ENCODE peak calls at places on chromosome 4, in six cellular contexts. H is H9, B is IMR-90, N is mesenchymal stem cell, E is neuronal stem cell, T is H1. M is an unnamed sample.

GRCh38 chr4:54371211-54371610 is 142.1 kb downstream of the PDGFRA start:
- DNase-seq in N (peak; percentile 50), E (no peak), T (no peak), B (no peak), H (no peak), M (no peak)

GRCh38 chr4:126023946-126024345 is 709.2 kb downstream of the FAT4 start:
- DNase-seq in N (no peak), B (peak; percentile 22), T (no peak), E (no peak), H (no peak), M (no peak)

GRCh38 chr4:103400405-103400804 is 202.3 kb upstream of the CENPE start:
- DNase-seq in T (no peak), N (peak; percentile 11), E (no peak), B (no peak), H (no peak), M (peak; percentile 45)

GRCh38 chr4:156347412-156348075 is 393.9 kb upstream of the CTSO start:
- DNase-seq in H (no peak), T (no peak), E (no peak), N (peak; percentile 68), B (peak; percentile 64), M (peak; percentile 96)

GRCh38 chr4:164874791-164875190 is 2.2 kb upstream of the APELA start:
- DNase-seq in E (no peak), B (no peak), H (no peak), T (no peak), N (no peak), M (peak; percentile 62)

GRCh38 chr4:140637836-140638235 is 69.1 kb upstream of the UCP1 start:
- DNase-seq in B (no peak), N (no peak), E (no peak), H (peak; percentile 41), T (no peak), M (peak; percentile 73)

GRCh38 chr4:165325732-165326512 is 1.5 kb upstream of the MSMO1 start:
- DNase-seq in H (no peak), N (peak; percentile 76), E (no peak), T (peak; percentile 49), B (peak; percentile 93), M (peak; percentile 76)

GRCh38 chr4:111263836-111264235 is 641.0 kb upstream of the PITX2 start:
- DNase-seq in E (no peak), T (no peak), N (no peak), B (no peak), H (no peak), M (no peak)

GRCh38 chr4:4838602-4839470 is 20.6 kb upstream of the MSX1 start:
- DNase-seq in B (no peak), T (no peak), E (no peak), H (peak; percentile 17), N (no peak), M (peak; percentile 37)

GRCh38 chr4:120431180-120431579 is 364.5 kb upstream of the MAD2L1 start:
- DNase-seq in N (no peak), T (no peak), H (no peak), E (no peak), B (no peak), M (no peak)

GRCh38 chr4:25628441-25628840 is 27.2 kb upstream of the SLC34A2 start:
- DNase-seq in N (no peak), B (no peak), E (no peak), T (no peak), H (no peak), M (no peak)

GRCh38 chr4:7917669-7918068 is 22.0 kb downstream of the AFAP1 start:
- DNase-seq in B (no peak), H (no peak), E (no peak), T (no peak), N (no peak), M (peak; percentile 67)

GRCh38 chr4:28225005-28225404 is 1364.4 kb downstream of the STIM2 start:
- DNase-seq in E (peak; percentile 21), N (peak; percentile 29), H (peak; percentile 57), T (no peak), B (peak; percentile 67), M (peak; percentile 81)

GRCh38 chr4:13966241-13967195 is 339.0 kb upstream of the BOD1L1 start:
- DNase-seq in N (peak; percentile 66), B (peak; percentile 82), T (no peak), H (no peak), E (no peak), M (peak; percentile 58)

GRCh38 chr4:509374-509676 is 10.3 kb downstream of the PIGG start:
- DNase-seq in E (no peak), N (no peak), B (no peak), T (no peak), H (no peak), M (no peak)

GRCh38 chr4:101055392-101055791 is 291.9 kb downstream of the PPP3CA start:
- DNase-seq in T (no peak), H (no peak), E (no peak), N (no peak), B (no peak), M (no peak)

GRCh38 chr4:128159967-128160366 is 98.9 kb downstream of the LARP1B start:
- DNase-seq in H (no peak), B (peak; percentile 97), N (peak; percentile 91), E (no peak), T (no peak), M (no peak)

GRCh38 chr4:25457053-25457715 is 80.1 kb downstream of the ANAPC4 start:
- DNase-seq in E (no peak), H (no peak), T (no peak), N (peak; percentile 44), B (peak; percentile 36), M (peak; percentile 62)

DNA sequence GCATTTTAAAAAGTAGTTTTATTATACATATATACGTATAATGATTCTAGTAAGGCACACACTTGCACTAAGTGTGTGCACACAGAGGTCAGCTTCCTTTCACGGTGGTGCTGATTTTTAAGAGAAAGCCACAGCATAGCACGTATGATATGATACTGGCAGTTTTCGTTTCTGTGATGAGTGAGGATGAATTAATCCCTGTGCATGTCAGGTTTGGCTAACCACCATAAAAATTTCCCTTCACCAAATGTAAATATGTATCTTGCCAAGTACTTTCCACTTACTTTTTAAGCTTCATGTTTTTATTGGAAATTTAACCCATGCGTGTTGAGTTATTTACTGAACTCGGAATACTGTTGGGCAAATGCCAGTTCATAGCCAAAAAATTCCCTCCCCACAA is 84.6 kb downstream of the SYNPO2 start:
- DNase-seq in H (no peak), B (no peak), E (no peak), N (no peak), T (no peak), M (no peak)
- H3K4me1 ChIP-seq in H (no peaks in the 10 kb centered on the region), B (peaks cover 5% of the 10 kb centered on the region), E (peaks cover 9% of the 10 kb centered on the region), N (peaks cover 3% of the 10 kb centered on the region), T (peaks cover 1% of the 10 kb centered on the region), M (no peaks in the 10 kb centered on the region)

DNA sequence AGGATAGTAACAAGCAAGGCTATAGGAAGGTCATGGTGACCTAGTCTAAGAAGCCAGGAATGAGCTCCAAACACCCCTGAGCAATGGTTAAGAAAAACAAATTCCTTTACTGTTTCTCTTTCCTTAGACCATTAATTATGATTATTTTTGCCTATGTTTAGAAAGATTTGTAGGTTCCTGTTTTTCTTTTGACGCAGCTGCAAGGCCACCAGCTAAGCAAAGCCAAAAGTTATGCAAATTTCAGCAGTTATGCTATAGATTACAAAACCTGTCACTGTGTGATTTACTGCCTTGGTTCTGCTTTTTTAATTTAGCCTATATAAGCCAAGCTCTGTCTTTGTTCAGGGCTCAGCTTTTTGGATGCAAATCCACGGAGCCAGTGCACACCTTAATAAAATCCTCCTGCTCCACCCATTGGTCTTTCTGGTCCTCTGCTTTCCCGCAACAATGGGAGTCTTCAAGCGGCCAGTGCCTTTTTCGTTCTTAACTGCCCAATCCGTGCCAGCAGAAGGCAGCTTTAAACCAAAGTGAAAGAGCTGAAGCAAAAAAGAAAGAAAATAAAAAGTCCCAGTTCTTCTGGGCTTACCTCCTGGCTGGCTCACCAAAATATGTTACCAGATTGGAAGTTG is 1.4 kb upstream of the CEP135 start:
- DNase-seq in E (no peak), T (no peak), N (peak; percentile 53), B (peak; percentile 36), H (no peak), M (no peak)
- H4K8ac ChIP-seq in E (no peak overlapping the region), T (no peak overlapping the region), N (peak overlapping the region; percentile 4), B (peak overlapping the region; percentile 85), H (no peak overlapping the region), M (no peak overlapping the region)

DNA sequence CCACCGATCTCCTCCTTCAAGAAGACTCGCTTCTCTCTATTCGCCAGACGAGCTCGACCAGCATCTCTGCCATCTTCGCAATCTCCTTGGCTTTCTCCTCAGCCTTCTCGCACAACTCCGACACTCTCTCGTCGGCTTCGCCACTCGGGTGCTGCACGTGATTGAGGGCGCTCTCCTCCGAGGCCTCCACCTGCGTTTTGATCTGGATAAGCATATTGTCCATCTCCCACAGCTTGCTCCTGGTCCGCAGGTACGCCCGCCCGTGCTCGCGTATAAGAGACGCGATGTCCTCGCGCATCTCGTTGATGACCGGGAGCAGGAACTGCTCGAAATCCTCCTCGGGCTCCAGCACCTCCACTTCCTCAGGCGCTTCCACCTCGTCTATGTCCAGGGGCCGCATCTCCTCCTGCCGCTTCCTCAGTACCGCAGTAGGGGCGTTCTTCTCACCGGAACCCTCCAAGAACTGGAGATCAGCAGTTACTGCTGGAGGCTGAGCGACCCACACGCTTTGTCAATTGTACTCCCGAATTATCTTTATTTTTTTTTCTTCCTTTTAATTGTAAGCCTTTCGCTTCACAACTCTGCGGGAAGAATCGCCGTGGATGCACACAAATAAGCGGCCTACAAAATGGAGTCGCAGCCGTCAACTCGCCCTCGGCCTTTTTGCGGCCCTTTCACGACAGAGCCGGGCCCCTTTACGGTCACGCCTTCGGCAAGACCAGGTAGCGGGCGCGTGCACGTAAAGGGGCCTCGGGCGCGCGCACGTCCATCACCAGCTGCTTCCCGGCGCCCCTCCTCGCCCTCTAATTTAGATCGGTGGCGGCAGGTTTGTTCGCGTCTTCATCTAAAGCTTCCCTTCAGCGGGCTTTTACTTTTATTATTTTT is at the start of gene MRFAP1L1:
- DNase-seq in E (peak; percentile 96), T (peak; percentile 95), B (peak; percentile 97), N (peak; percentile 97), H (peak; percentile 97), M (peak; percentile 99)
- H2AK5ac ChIP-seq in E (peak within 1 kb of the TSS; percentile 23), T (no peak within 1 kb of the TSS), B (peak within 1 kb of the TSS; percentile 77), N (peak within 1 kb of the TSS; percentile 39), H (no peak within 1 kb of the TSS), M (peak within 1 kb of the TSS; percentile 73)

GRCh38 chr4:48336471-48336870 is 4.9 kb upstream of the SLAIN2 start:
- DNase-seq in E (no peak), H (no peak), T (no peak), N (no peak), B (no peak), M (no peak)
- H3K4me1 ChIP-seq in E (no peaks in the 10 kb centered on the region), H (no peaks in the 10 kb centered on the region), T (no peaks in the 10 kb centered on the region), N (no peaks in the 10 kb centered on the region), B (peaks cover 11% of the 10 kb centered on the region), M (no peaks in the 10 kb centered on the region)

GRCh38 chr4:138538743-138539142 is 296.6 kb upstream of the SLC7A11 start:
- DNase-seq in T (no peak), N (no peak), E (no peak), B (no peak), H (no peak), M (no peak)

GRCh38 chr4:138540056-138540800 is 298.1 kb upstream of the SLC7A11 start:
- DNase-seq in N (peak; percentile 33), E (no peak), B (peak; percentile 68), H (no peak), T (no peak), M (no peak)

GRCh38 chr4:138537739-138538138 is 295.6 kb upstream of the SLC7A11 start:
- DNase-seq in H (no peak), N (no peak), E (no peak), B (peak; percentile 45), T (no peak), M (no peak)

GRCh38 chr4:138535316-138535715 is 293.2 kb upstream of the SLC7A11 start:
- DNase-seq in E (no peak), H (no peak), T (no peak), N (peak; percentile 41), B (no peak), M (no peak)
- H4K8ac ChIP-seq in E (no peak overlapping the region), H (no peak overlapping the region), T (no peak overlapping the region), N (no peak overlapping the region), B (no peak overlapping the region), M (no peak overlapping the region)

M was measured in mesendoderm.